ENCODE peak calls at places on chromosomes 4 and X, in six cellular contexts. One of them, this sample, is unnamed.

GRCh38 chr4:14924945-14925344 is 77.3 kb upstream of the CPEB2 start:
- DNase-seq in stimulated activated CD8-positive, alpha-beta memory T cell treated with anti-CD3 and anti-CD28 coated beads, Interleukin-4, amount 100 ng/mL, for 24 hours: no peak
- DNase-seq in IMR-90: no peak
- DNase-seq in upper lobe of right lung: no peak
- DNase-seq in naive thymus-derived CD8-positive, alpha-beta T cell: no peak
- DNase-seq in AG08396: no peak
- DNase-seq in this sample: no peak

GRCh38 chrX:72026341-72027023 is 105.2 kb downstream of the RTL5 start:
- DNase-seq in stimulated activated CD8-positive, alpha-beta memory T cell treated with anti-CD3 and anti-CD28 coated beads, Interleukin-4, amount 100 ng/mL, for 24 hours: no peak
- DNase-seq in IMR-90: no peak
- DNase-seq in upper lobe of right lung: no peak
- DNase-seq in naive thymus-derived CD8-positive, alpha-beta T cell: no peak
- DNase-seq in AG08396: no peak
- DNase-seq in this sample: no peak

GRCh38 chr4:112560084-112560483 is 44.1 kb upstream of the NEUROG2 start:
- DNase-seq in stimulated activated CD8-positive, alpha-beta memory T cell treated with anti-CD3 and anti-CD28 coated beads, Interleukin-4, amount 100 ng/mL, for 24 hours: no peak
- DNase-seq in IMR-90: no peak
- DNase-seq in upper lobe of right lung: no peak
- DNase-seq in naive thymus-derived CD8-positive, alpha-beta T cell: no peak
- DNase-seq in AG08396: no peak
- DNase-seq in this sample: no peak

GRCh38 chr4:56424697-56425514 is 10.5 kb downstream of the PPAT start:
- DNase-seq in stimulated activated CD8-positive, alpha-beta memory T cell treated with anti-CD3 and anti-CD28 coated beads, Interleukin-4, amount 100 ng/mL, for 24 hours: no peak
- DNase-seq in IMR-90: peak
- DNase-seq in upper lobe of right lung: no peak
- DNase-seq in naive thymus-derived CD8-positive, alpha-beta T cell: peak
- DNase-seq in AG08396: peak
- DNase-seq in this sample: no peak

GRCh38 chr4:105709081-105709450 is 482 bp downstream of the GSTCD start:
- DNase-seq in stimulated activated CD8-positive, alpha-beta memory T cell treated with anti-CD3 and anti-CD28 coated beads, Interleukin-4, amount 100 ng/mL, for 24 hours: peak
- DNase-seq in IMR-90: no peak
- DNase-seq in upper lobe of right lung: no peak
- DNase-seq in naive thymus-derived CD8-positive, alpha-beta T cell: no peak
- DNase-seq in AG08396: no peak
- DNase-seq in this sample: no peak

GRCh38 chr4:176964116-176964691 is 171.5 kb upstream of the VEGFC start:
- DNase-seq in stimulated activated CD8-positive, alpha-beta memory T cell treated with anti-CD3 and anti-CD28 coated beads, Interleukin-4, amount 100 ng/mL, for 24 hours: no peak
- DNase-seq in IMR-90: no peak
- DNase-seq in upper lobe of right lung: no peak
- DNase-seq in naive thymus-derived CD8-positive, alpha-beta T cell: no peak
- DNase-seq in AG08396: no peak
- DNase-seq in this sample: no peak

GRCh38 chr4:126888968-126889367 is 743.8 kb upstream of the INTU start:
- DNase-seq in stimulated activated CD8-positive, alpha-beta memory T cell treated with anti-CD3 and anti-CD28 coated beads, Interleukin-4, amount 100 ng/mL, for 24 hours: no peak
- DNase-seq in IMR-90: peak
- DNase-seq in upper lobe of right lung: no peak
- DNase-seq in naive thymus-derived CD8-positive, alpha-beta T cell: no peak
- DNase-seq in AG08396: peak
- DNase-seq in this sample: no peak

GRCh38 chr4:11418610-11419009 is 10.1 kb downstream of the HS3ST1 start:
- DNase-seq in stimulated activated CD8-positive, alpha-beta memory T cell treated with anti-CD3 and anti-CD28 coated beads, Interleukin-4, amount 100 ng/mL, for 24 hours: no peak
- DNase-seq in IMR-90: peak
- DNase-seq in upper lobe of right lung: no peak
- DNase-seq in naive thymus-derived CD8-positive, alpha-beta T cell: peak
- DNase-seq in AG08396: no peak
- DNase-seq in this sample: no peak

GRCh38 chr4:6734165-6734786 is 18.3 kb downstream of the BLOC1S4 start:
- DNase-seq in stimulated activated CD8-positive, alpha-beta memory T cell treated with anti-CD3 and anti-CD28 coated beads, Interleukin-4, amount 100 ng/mL, for 24 hours: no peak
- DNase-seq in IMR-90: no peak
- DNase-seq in upper lobe of right lung: no peak
- DNase-seq in naive thymus-derived CD8-positive, alpha-beta T cell: no peak
- DNase-seq in AG08396: no peak
- DNase-seq in this sample: no peak

This sample was measured in activated CD4-positive, CD25-positive, alpha-beta regulatory T cell treated with anti-CD3 and anti-CD28 coated beads, Interleukin-2, amount 50 U/mL, for 72 hours.